ENCODE peak calls at places on chromosome 9, in eight cellular contexts. Q is mammary epithelial cell; E is spleen; U is Panc1; N is fibroblast of lung; B is upper lobe of right lung; R is ovary; H is effector memory CD4-positive, alpha-beta T cell. P is an unnamed sample.

GRCh38 chr9:134539613-134540012 is 102.0 kb upstream of the COL5A1 start:
- DNase-seq in Q (no peak), E (no peak), U (no peak), N (no peak), B (no peak), R (no peak), H (no peak), P (no peak)

GRCh38 chr9:121362813-121363585 is 7.1 kb downstream of the STOM start:
- DNase-seq in Q (peak; percentile 32), E (no peak), U (no peak), N (peak; percentile 62), B (no peak), R (no peak), H (no peak), P (peak; percentile 89)

GRCh38 chr9:83154821-83155220 is 91.9 kb upstream of the RASEF start:
- DNase-seq in Q (peak; percentile 92), E (no peak), U (no peak), N (peak; percentile 93), B (no peak), R (no peak), H (no peak), P (no peak)

GRCh38 chr9:134960701-134961181 is 43.0 kb upstream of the FCN1 start:
- DNase-seq in Q (no peak), E (peak; percentile 34), U (no peak), N (no peak), B (peak; percentile 40), R (no peak), H (no peak), P (no peak)

GRCh38 chr9:80644044-80644443 is 1045.3 kb downstream of the TLE1 start:
- DNase-seq in Q (no peak), E (no peak), U (no peak), N (no peak), B (no peak), R (no peak), H (no peak), P (no peak)

GRCh38 chr9:123724211-123724831 is 205.6 kb downstream of the DENND1A start:
- DNase-seq in Q (peak; percentile 6), E (no peak), U (no peak), N (peak; percentile 44), B (no peak), R (no peak), H (no peak), P (peak; percentile 17)

GRCh38 chr9:87428659-87429058 is 69.0 kb upstream of the DAPK1 start:
- DNase-seq in Q (no peak), E (no peak), U (no peak), N (no peak), B (no peak), R (no peak), H (no peak), P (no peak)

GRCh38 chr9:34653131-34653530 is 1.1 kb downstream of the IL11RA start:
- DNase-seq in Q (no peak), E (no peak), U (no peak), N (peak; percentile 49), B (no peak), R (no peak), H (no peak), P (no peak)

GRCh38 chr9:108708448-108708847 is 147.3 kb downstream of the ACTL7B start:
- DNase-seq in Q (no peak), E (no peak), U (no peak), N (no peak), B (no peak), R (no peak), H (no peak), P (no peak)

GRCh38 chr9:105959491-105959890 is 265.1 kb downstream of the TMEM38B start:
- DNase-seq in Q (no peak), E (no peak), U (no peak), N (no peak), B (no peak), R (no peak), H (no peak), P (no peak)

GRCh38 chr9:128637656-128638055 is 19.0 kb downstream of the DYNC2I2 start:
- DNase-seq in Q (no peak), E (no peak), U (no peak), N (peak; percentile 41), B (no peak), R (no peak), H (no peak), P (no peak)

GRCh38 chr9:93586290-93587057 is 10.1 kb downstream of the PHF2 start:
- DNase-seq in Q (no peak), E (no peak), U (no peak), N (no peak), B (no peak), R (no peak), H (no peak), P (no peak)

GRCh38 chr9:109497193-109498165 is 628 bp downstream of the PTPN3 start:
- DNase-seq in Q (peak; percentile 77), E (no peak), U (no peak), N (peak; percentile 21), B (no peak), R (no peak), H (no peak), P (peak; percentile 21)

GRCh38 chr9:123091459-123091858 is 58.0 kb downstream of the GPR21 start:
- DNase-seq in Q (no peak), E (no peak), U (no peak), N (no peak), B (no peak), R (no peak), H (no peak), P (no peak)

GRCh38 chr9:89878687-89879086 is 273.9 kb downstream of the GADD45G start:
- DNase-seq in Q (no peak), E (peak; percentile 70), U (no peak), N (no peak), B (peak; percentile 76), R (no peak), H (no peak), P (no peak)

GRCh38 chr9:128456613-128457061 is 831 bp downstream of the ODF2 start:
- DNase-seq in Q (peak; percentile 70), E (peak; percentile 92), U (no peak), N (peak; percentile 67), B (peak; percentile 80), R (peak; percentile 58), H (peak; percentile 64), P (peak; percentile 88)

DNA sequence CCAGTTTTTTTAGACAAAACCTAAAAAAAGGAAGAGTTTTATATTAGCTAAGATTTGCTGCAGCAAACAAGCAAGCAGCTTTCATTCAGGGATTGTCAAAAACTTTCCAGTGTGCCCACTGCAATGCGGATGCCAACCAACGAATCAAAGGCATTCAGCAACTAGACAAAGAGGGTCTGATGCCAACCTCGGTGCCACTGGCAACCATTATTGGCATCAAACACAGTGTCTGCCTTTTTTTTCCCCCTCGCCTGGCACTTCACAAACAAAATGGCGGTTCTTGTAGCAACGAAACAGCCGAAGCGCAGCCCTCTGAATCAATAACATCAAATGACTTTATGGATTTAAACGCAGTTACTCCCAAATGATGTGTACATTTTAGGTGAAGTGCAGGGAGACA is 10.4 kb downstream of the NFIB start:
- DNase-seq in Q (no peak), E (no peak), U (no peak), N (no peak), B (no peak), R (no peak), H (no peak), P (no peak)
- H3K4me3 ChIP-seq in Q (peak overlapping the region; percentile 29), E (no peak overlapping the region), U (no peak overlapping the region), N (no peak overlapping the region), B (no peak overlapping the region), R (no peak overlapping the region), H (no peak overlapping the region), P (no peak overlapping the region)

GRCh38 chr9:26081847-26082246 is 403.6 kb upstream of the TUSC1 start:
- DNase-seq in Q (no peak), E (no peak), U (no peak), N (no peak), B (no peak), R (no peak), H (no peak), P (no peak)
- H3K9me3 ChIP-seq in Q (no peaks in the 10 kb centered on the region), E (no peaks in the 10 kb centered on the region), U (no peaks in the 10 kb centered on the region), N (no peaks in the 10 kb centered on the region), B (peaks cover 1% of the 10 kb centered on the region), R (no peaks in the 10 kb centered on the region), H (peaks cover 4% of the 10 kb centered on the region), P (no peaks in the 10 kb centered on the region)

GRCh38 chr9:115208503-115208902 is 90.5 kb upstream of the TNC start:
- DNase-seq in Q (peak; percentile 67), E (no peak), U (no peak), N (peak; percentile 89), B (no peak), R (no peak), H (no peak), P (no peak)
- H3K27me3 ChIP-seq in Q (no peaks in the 10 kb centered on the region), E (no peaks in the 10 kb centered on the region), U (no peaks in the 10 kb centered on the region), N (no peaks in the 10 kb centered on the region), B (no peaks in the 10 kb centered on the region), R (no peaks in the 10 kb centered on the region), H (peaks cover 5% of the 10 kb centered on the region), P (no peaks in the 10 kb centered on the region)

DNA sequence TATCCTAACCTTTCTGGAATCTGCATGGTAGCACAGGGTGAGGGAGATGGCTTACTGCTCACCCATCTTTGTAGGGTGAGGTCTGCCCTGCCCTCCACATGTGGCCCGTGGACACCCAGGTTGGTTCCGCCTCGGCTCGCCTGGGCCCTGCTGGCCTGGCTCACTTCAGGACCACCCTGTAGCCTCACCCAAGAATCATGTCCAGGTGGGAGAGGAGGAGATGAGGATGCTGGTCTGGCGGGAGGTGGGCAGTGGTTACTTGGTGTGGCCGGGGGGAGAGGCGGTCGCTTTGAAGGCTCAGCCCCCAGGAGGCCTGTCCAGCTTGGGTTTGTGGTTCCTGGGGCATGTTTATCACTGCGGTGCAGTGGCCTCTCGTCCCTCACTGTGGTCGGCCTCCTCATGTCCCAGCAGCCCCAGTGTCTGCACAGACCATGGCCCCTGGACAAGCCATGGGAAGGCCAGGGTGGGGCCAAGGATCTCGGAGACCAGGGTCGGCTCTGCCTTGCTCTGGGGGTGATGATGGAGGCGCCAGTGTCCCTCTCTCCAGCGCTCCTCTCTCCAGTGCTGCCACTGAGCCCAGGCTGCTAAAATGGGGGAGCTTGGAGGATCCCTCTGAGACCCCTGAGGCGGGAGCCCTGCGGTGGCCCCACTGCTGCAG is 4.6 kb downstream of the OBP2B start:
- DNase-seq in Q (no peak), E (peak; percentile 45), U (no peak), N (no peak), B (peak; percentile 48), R (no peak), H (no peak), P (no peak)
- H3K4me3 ChIP-seq in Q (no peak overlapping the region), E (no peak overlapping the region), U (no peak overlapping the region), N (no peak overlapping the region), B (no peak overlapping the region), R (no peak overlapping the region), H (no peak overlapping the region), P (no peak overlapping the region)

GRCh38 chr9:40914772-40915659 is 213.5 kb downstream of the FOXD4L6 start:
- DNase-seq in Q (no peak), E (no peak), U (no peak), N (no peak), B (no peak), R (no peak), H (no peak), P (no peak)
- H3K9me3 ChIP-seq in Q (peaks cover 3% of the 10 kb centered on the region), E (peaks cover 96% of the 10 kb centered on the region), U (no peaks in the 10 kb centered on the region), N (no peaks in the 10 kb centered on the region), B (peaks cover 85% of the 10 kb centered on the region), R (peaks cover 4% of the 10 kb centered on the region), H (peaks cover 53% of the 10 kb centered on the region), P (peaks cover 37% of the 10 kb centered on the region)